ENCODE peak calls at places on chromosomes 3 and 15, in five cellular contexts. X is foreskin fibroblast, L is tibial artery, H is fibroblast of pulmonary artery, B is pancreas. I is an unnamed sample.

GRCh38 chr3:164453695-164454094 is 624.6 kb downstream of the SI start:
- DNase-seq in X (no peak), L (no peak), B (no peak), H (no peak), I (no peak)

GRCh38 chr3:162721736-162722135 is 1225.1 kb downstream of the OTOL1 start:
- DNase-seq in L (no peak), H (no peak), X (no peak), B (no peak), I (no peak)

GRCh38 chr15:85336870-85337269 is 43.5 kb upstream of the AKAP13 start:
- DNase-seq in X (no peak), B (no peak), H (no peak), L (no peak), I (no peak)

GRCh38 chr15:48467801-48468200 is 136.6 kb downstream of the DUT start:
- DNase-seq in X (no peak), B (no peak), L (no peak), H (no peak), I (no peak)

GRCh38 chr3:38528457-38528856 is 32.3 kb downstream of the EXOG start:
- DNase-seq in L (no peak), H (no peak), B (no peak), X (no peak), I (no peak)

GRCh38 chr3:17466028-17466427 is 276.4 kb downstream of the TBC1D5 start:
- DNase-seq in H (peak), B (no peak), L (no peak), X (no peak), I (no peak)

GRCh38 chr3:9170851-9171160 is 78.6 kb downstream of the SRGAP3 start:
- DNase-seq in B (no peak), H (no peak), L (no peak), X (no peak), I (no peak)

GRCh38 chr15:85706779-85707518 is 87.8 kb downstream of the KLHL25 start:
- DNase-seq in B (peak), L (no peak), H (peak), X (no peak), I (peak)

GRCh38 chr3:27224197-27224596 is 145.0 kb downstream of the NEK10 start:
- DNase-seq in L (no peak), H (peak), X (peak), B (no peak), I (peak)

GRCh38 chr15:59232476-59232875 is 25.8 kb downstream of the LDHAL6B start:
- DNase-seq in B (no peak), L (no peak), H (peak), X (peak), I (peak)

GRCh38 chr3:108394563-108394962 is 98.2 kb downstream of the HHLA2 start:
- DNase-seq in L (no peak), B (no peak), H (no peak), X (no peak), I (no peak)

GRCh38 chr3:157436583-157437300 is at the start of gene PTX3:
- DNase-seq in H (peak), X (peak), L (no peak), B (peak), I (peak)

GRCh38 chr3:45664558-45664957 is 24.6 kb upstream of the SACM1L start:
- DNase-seq in B (no peak), L (no peak), X (no peak), H (no peak), I (no peak)

DNA sequence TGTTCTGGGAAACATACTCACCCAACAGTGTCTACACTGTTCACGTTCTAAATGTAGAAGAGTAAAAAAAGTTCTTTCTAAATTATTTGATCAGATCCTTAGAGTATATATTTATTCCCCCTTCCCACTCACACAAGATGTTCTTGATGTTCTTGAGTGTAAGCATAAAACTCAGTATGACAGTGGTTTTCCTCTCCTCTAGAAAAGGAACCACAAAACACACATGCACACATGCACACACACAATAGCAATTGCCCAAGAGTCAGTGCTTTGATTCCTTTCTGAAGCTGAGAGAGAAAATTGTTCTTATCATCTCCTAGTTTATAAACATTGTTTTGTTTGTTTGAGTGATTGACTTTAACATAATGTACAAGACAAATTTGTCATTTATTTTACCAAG is 123.2 kb upstream of the PHLDB2 start:
- DNase-seq in H (peak), L (no peak), X (no peak), B (no peak), I (no peak)
- TF ChIP-seq CTCF in H (no peak), L (no peak), X (no peak), B (no peak), I (no peak)

GRCh38 chr3:71358243-71358642 is 225.3 kb downstream of the FOXP1 start:
- DNase-seq in X (no peak), B (no peak), L (no peak), H (no peak), I (no peak)
- H3K4me3 ChIP-seq in X (no peak), B (no peak), L (no peak), H (no peak), I (no peak)

GRCh38 chr3:189838291-189838690 is 207.1 kb downstream of the TP63 start:
- DNase-seq in X (no peak), H (no peak), B (no peak), L (no peak), I (no peak)

GRCh38 chr3:189836795-189837194 is 205.6 kb downstream of the TP63 start:
- DNase-seq in B (no peak), L (no peak), H (no peak), X (no peak), I (no peak)

GRCh38 chr3:189833996-189834395 is 202.8 kb downstream of the TP63 start:
- DNase-seq in H (no peak), X (no peak), B (no peak), L (no peak), I (no peak)

GRCh38 chr3:189833266-189833665 is 202.1 kb downstream of the TP63 start:
- DNase-seq in B (no peak), H (no peak), X (no peak), L (no peak), I (no peak)

GRCh38 chr3:189834462-189834861 is 203.3 kb downstream of the TP63 start:
- DNase-seq in H (no peak), L (no peak), B (no peak), X (no peak), I (no peak)
- TF ChIP-seq CTCF in H (no peak), L (no peak), B (no peak), X (no peak), I (no peak)

GRCh38 chr3:119795849-119796248 is 13.9 kb downstream of the NR1I2 start:
- DNase-seq in B (no peak), H (no peak), L (no peak), X (no peak), I (no peak)
- H3K4me3 ChIP-seq in B (no peak), H (no peak), L (no peak), X (no peak), I (no peak)

GRCh38 chr15:92942706-92943105 is 42.6 kb downstream of the CHD2 start:
- DNase-seq in B (no peak), L (no peak), X (no peak), H (no peak), I (no peak)
- TF ChIP-seq CTCF in B (no peak), L (no peak), X (no peak), H (peak), I (no peak)

I was measured in AG10803.